ENCODE peak calls at places on chromosomes 16 and 17, in four cellular contexts. Z is kidney, J is lower leg skin, D is testis. T is an unnamed sample.
A peak's percentile ranks its signal among the peaks of the same experiment; 100 is the strongest.

GRCh38 chr17:73546121-73546520 is 98.1 kb downstream of the SDK2 start:
- DNase-seq in Z (no peak), J (no peak), D (no peak), T (no peak)

GRCh38 chr17:6610011-6610410 is 30.5 kb downstream of the KIAA0753 start:
- DNase-seq in Z (no peak), J (no peak), D (no peak), T (no peak)

GRCh38 chr17:39224778-39225307 is 902 bp downstream of the STAC2 start:
- DNase-seq in Z (peak; percentile 68), J (no peak), D (no peak), T (no peak)

GRCh38 chr16:907361-907760 is 63.4 kb downstream of the LMF1 start:
- DNase-seq in Z (peak; percentile 32), J (no peak), D (no peak), T (no peak)

GRCh38 chr17:8740486-8740885 is 4.2 kb downstream of the CCDC42 start:
- DNase-seq in Z (peak; percentile 75), J (no peak), D (no peak), T (no peak)

GRCh38 chr17:58005031-58005727 is 1.9 kb downstream of the SRSF1 start:
- DNase-seq in Z (no peak), J (no peak), D (no peak), T (no peak)

GRCh38 chr17:75271955-75272847 is 1.2 kb upstream of the MIF4GD start:
- DNase-seq in Z (no peak), J (no peak), D (peak; percentile 61), T (no peak)

GRCh38 chr16:75555213-75555706 is 792 bp downstream of the TMEM231 start:
- DNase-seq in Z (peak; percentile 93), J (peak; percentile 88), D (peak; percentile 94), T (no peak)

GRCh38 chr16:83996481-83997252 is 28.6 kb downstream of the NECAB2 start:
- DNase-seq in Z (no peak), J (no peak), D (no peak), T (no peak)

GRCh38 chr17:29176500-29177351 is 3.5 kb downstream of the MYO18A start:
- DNase-seq in Z (peak; percentile 86), J (peak; percentile 87), D (peak; percentile 76), T (no peak)

GRCh38 chr16:4370570-4371480 is 823 bp upstream of the VASN start:
- DNase-seq in Z (peak; percentile 97), J (peak; percentile 93), D (peak; percentile 79), T (no peak)

GRCh38 chr17:69960755-69961154 is 114.3 kb upstream of the KCNJ16 start:
- DNase-seq in Z (no peak), J (no peak), D (peak; percentile 81), T (no peak)

GRCh38 chr16:51465026-51465425 is 314.0 kb upstream of the SALL1 start:
- DNase-seq in Z (no peak), J (no peak), D (no peak), T (peak; percentile 60)

GRCh38 chr17:80968602-80969029 is 23.0 kb upstream of the CHMP6 start:
- DNase-seq in Z (no peak), J (no peak), D (peak; percentile 71), T (no peak)

GRCh38 chr17:28228986-28229729 is 89.8 kb upstream of the TMEM97 start:
- DNase-seq in Z (peak; percentile 54), J (peak; percentile 60), D (peak; percentile 12), T (no peak)

GRCh38 chr17:77361986-77362620 is 221.3 kb downstream of the SEC14L1 start:
- DNase-seq in Z (no peak), J (peak; percentile 72), D (no peak), T (no peak)

GRCh38 chr16:89987169-89987568 is 32.1 kb downstream of the DBNDD1 start:
- DNase-seq in Z (no peak), J (no peak), D (no peak), T (no peak)

GRCh38 chr16:72976747-72977064 is 71.2 kb downstream of the ZFHX3 start:
- DNase-seq in Z (no peak), J (no peak), D (no peak), T (no peak)

GRCh38 chr16:70751593-70751992 is 49.4 kb downstream of the VAC14 start:
- DNase-seq in Z (peak; percentile 73), J (no peak), D (no peak), T (no peak)

GRCh38 chr16:62034236-62035114 is 1.8 kb downstream of the CDH8 start:
- DNase-seq in Z (no peak), J (no peak), D (peak; percentile 14), T (no peak)

GRCh38 chr16:48136547-48137360 is 19.0 kb downstream of the ABCC12 start:
- DNase-seq in Z (no peak), J (no peak), D (no peak), T (no peak)

GRCh38 chr16:4574919-4575705 is 19.0 kb downstream of the C16orf96 start:
- DNase-seq in Z (no peak), J (no peak), D (no peak), T (no peak)

GRCh38 chr16:84461504-84462295 is 42.8 kb downstream of the MEAK7 start:
- DNase-seq in Z (no peak), J (peak; percentile 82), D (peak; percentile 8), T (no peak)

GRCh38 chr17:63601439-63602371 is 1.0 kb downstream of the TACO1 start:
- DNase-seq in Z (no peak), J (no peak), D (no peak), T (no peak)

GRCh38 chr17:45146166-45146565 is 2.1 kb upstream of the HEXIM1 start:
- DNase-seq in Z (peak; percentile 80), J (peak; percentile 86), D (no peak), T (no peak)

GRCh38 chr17:76492250-76492988 is 8.8 kb downstream of the RHBDF2 start:
- DNase-seq in Z (peak; percentile 84), J (no peak), D (no peak), T (no peak)

T was measured in esophagus muscularis mucosa.